ENCODE peak calls at places on chromosomes 12 and 14, in six cellular contexts. I is stomach, U is Peyer's patch, P is A549, W is H9, E is lung. D is an unnamed sample.

GRCh38 chr12:89401433-89402086 is 49.3 kb upstream of the DUSP6 start:
- DNase-seq in I (no peak), U (no peak), P (no peak), W (no peak), E (no peak), D (no peak)

GRCh38 chr12:34399631-34400422 is 377.5 kb downstream of the ALG10 start:
- DNase-seq in I (peak), U (no peak), P (no peak), W (peak), E (peak), D (no peak)

GRCh38 chr12:3455312-3455711 is 35.7 kb upstream of the PRMT8 start:
- DNase-seq in I (no peak), U (no peak), P (no peak), W (peak), E (no peak), D (peak)

GRCh38 chr12:6337958-6338406 is 3.9 kb downstream of the TNFRSF1A start:
- DNase-seq in I (no peak), U (no peak), P (peak), W (no peak), E (no peak), D (no peak)

GRCh38 chr14:104950021-104950420 is 25.3 kb downstream of the PLD4 start:
- DNase-seq in I (no peak), U (no peak), P (no peak), W (no peak), E (no peak), D (no peak)

GRCh38 chr12:56188116-56188785 is 1.0 kb downstream of the SMARCC2 start:
- DNase-seq in I (no peak), U (no peak), P (no peak), W (no peak), E (no peak), D (no peak)

GRCh38 chr12:72272731-72273498 is 745 bp downstream of the TRHDE start:
- DNase-seq in I (no peak), U (no peak), P (no peak), W (peak), E (no peak), D (no peak)

GRCh38 chr12:131250028-131250950 is 296.6 kb downstream of the ADGRD1 start:
- DNase-seq in I (no peak), U (no peak), P (peak), W (no peak), E (no peak), D (no peak)

GRCh38 chr12:124683330-124683662 is 115.9 kb upstream of the NCOR2 start:
- DNase-seq in I (peak), U (no peak), P (peak), W (peak), E (peak), D (peak)

GRCh38 chr12:120183211-120183631 is 11.3 kb downstream of the GCN1 start:
- DNase-seq in I (no peak), U (no peak), P (no peak), W (no peak), E (no peak), D (no peak)

GRCh38 chr12:39959467-39959866 is 146.4 kb downstream of the SLC2A13 start:
- DNase-seq in I (no peak), U (no peak), P (no peak), W (no peak), E (no peak), D (no peak)

GRCh38 chr12:28033538-28033915 is 61.0 kb upstream of the PTHLH start:
- DNase-seq in I (no peak), U (no peak), P (no peak), W (no peak), E (no peak), D (peak)

GRCh38 chr12:77947326-77947725 is 116.6 kb downstream of the NAV3 start:
- DNase-seq in I (no peak), U (no peak), P (peak), W (no peak), E (no peak), D (peak)

GRCh38 chr14:76655331-76655730 is 105.9 kb upstream of the VASH1 start:
- DNase-seq in I (no peak), U (no peak), P (no peak), W (no peak), E (no peak), D (no peak)

GRCh38 chr14:72876710-72877063 is 17.2 kb downstream of the DPF3 start:
- DNase-seq in I (no peak), U (no peak), P (no peak), W (peak), E (no peak), D (no peak)

GRCh38 chr14:38042356-38042755 is 165.3 kb upstream of the SSTR1 start:
- DNase-seq in I (no peak), U (no peak), P (peak), W (no peak), E (no peak), D (no peak)

GRCh38 chr14:59374048-59374447 is 91.1 kb downstream of the GPR135 start:
- DNase-seq in I (no peak), U (no peak), P (peak), W (no peak), E (no peak), D (no peak)

GRCh38 chr14:90093942-90094595 is 32.3 kb downstream of the KCNK13 start:
- DNase-seq in I (no peak), U (no peak), P (no peak), W (no peak), E (no peak), D (peak)

GRCh38 chr14:35337074-35337556 is 44.9 kb downstream of the PSMA6 start:
- DNase-seq in I (no peak), U (no peak), P (no peak), W (no peak), E (no peak), D (no peak)

GRCh38 chr12:54388214-54389138 is 3.9 kb upstream of the ZNF385A start:
- DNase-seq in I (no peak), U (no peak), P (no peak), W (no peak), E (no peak), D (no peak)

GRCh38 chr12:30691122-30691879 is 4.4 kb downstream of the IPO8 start:
- DNase-seq in I (no peak), U (no peak), P (peak), W (no peak), E (no peak), D (peak)

GRCh38 chr12:14454098-14454907 is 88.8 kb downstream of the ATF7IP start:
- DNase-seq in I (no peak), U (no peak), P (peak), W (peak), E (no peak), D (peak)

GRCh38 chr14:52279405-52279804 is 11.9 kb downstream of the PTGDR start:
- DNase-seq in I (no peak), U (no peak), P (peak), W (no peak), E (no peak), D (peak)

GRCh38 chr14:51855234-51855633 is 5.2 kb upstream of the GNG2 start:
- DNase-seq in I (no peak), U (no peak), P (no peak), W (no peak), E (no peak), D (no peak)

GRCh38 chr12:79422060-79422812 is 268.5 kb downstream of the PAWR start:
- DNase-seq in I (no peak), U (no peak), P (no peak), W (no peak), E (no peak), D (no peak)

GRCh38 chr12:79421236-79421740 is 269.5 kb downstream of the PAWR start:
- DNase-seq in I (no peak), U (no peak), P (no peak), W (no peak), E (no peak), D (no peak)

GRCh38 chr12:79423560-79423959 is 267.2 kb downstream of the PAWR start:
- DNase-seq in I (no peak), U (no peak), P (no peak), W (no peak), E (no peak), D (no peak)

GRCh38 chr12:79424109-79424721 is 266.5 kb downstream of the PAWR start:
- DNase-seq in I (no peak), U (no peak), P (peak), W (no peak), E (no peak), D (peak)

GRCh38 chr12:79420146-79420618 is 270.6 kb downstream of the PAWR start:
- DNase-seq in I (no peak), U (no peak), P (peak), W (no peak), E (no peak), D (peak)
- H3K27ac ChIP-seq in I (no peak), U (no peak), P (peak), W (no peak), E (no peak), D (no peak)

DNA sequence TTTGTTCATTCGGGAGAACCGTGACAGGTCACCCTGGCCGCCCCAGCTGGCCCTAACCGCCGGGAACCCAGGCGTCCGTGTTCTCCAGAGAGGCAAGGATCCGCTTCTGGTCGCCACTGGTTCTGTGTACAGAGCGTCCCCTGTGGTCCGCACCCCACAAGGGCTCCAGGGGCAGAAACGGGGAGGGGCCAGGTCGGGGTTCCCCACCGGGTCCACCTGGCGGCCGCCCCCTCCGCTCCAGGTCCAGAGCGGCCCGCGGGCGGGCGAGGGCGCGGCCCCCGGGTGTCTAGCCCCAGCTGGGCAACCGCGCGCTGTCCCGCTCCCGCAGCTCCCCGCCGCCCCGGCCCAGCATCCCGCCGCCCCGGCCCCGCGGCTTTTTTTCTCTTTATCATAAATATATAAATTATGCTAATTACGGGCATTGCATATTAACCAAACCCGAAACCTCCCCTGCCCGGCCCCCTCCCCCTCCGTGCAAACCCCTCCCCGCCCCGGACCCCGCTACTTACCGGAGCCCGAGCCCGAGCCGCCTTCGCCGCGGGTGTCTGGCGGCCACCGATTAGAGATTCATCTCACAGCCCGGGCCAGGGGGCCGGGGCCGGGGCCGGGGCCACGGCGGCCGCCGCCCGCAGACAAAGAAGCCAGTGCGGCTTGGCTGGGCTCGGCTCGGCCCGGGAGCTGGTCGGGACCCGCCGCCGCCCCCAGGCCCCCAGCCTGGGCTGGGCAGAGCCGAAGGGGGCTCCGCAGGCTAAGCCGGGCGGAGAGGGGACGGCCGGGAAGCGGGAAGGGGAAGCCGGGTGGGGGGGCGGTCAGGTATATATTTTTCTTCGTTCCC is 512 bp downstream of the POU6F1 start:
- DNase-seq in I (peak), U (peak), P (peak), W (peak), E (peak), D (peak)
- TF ChIP-seq CTCF in I (no peak), U (peak), P (peak), W (peak), E (no peak), D (peak)

GRCh38 chr12:65742481-65742971 is 81.8 kb upstream of the HMGA2 start:
- DNase-seq in I (no peak), U (no peak), P (no peak), W (no peak), E (no peak), D (peak)
- H3K27ac ChIP-seq in I (no peak), U (no peak), P (peak), W (no peak), E (no peak), D (peak)

DNA sequence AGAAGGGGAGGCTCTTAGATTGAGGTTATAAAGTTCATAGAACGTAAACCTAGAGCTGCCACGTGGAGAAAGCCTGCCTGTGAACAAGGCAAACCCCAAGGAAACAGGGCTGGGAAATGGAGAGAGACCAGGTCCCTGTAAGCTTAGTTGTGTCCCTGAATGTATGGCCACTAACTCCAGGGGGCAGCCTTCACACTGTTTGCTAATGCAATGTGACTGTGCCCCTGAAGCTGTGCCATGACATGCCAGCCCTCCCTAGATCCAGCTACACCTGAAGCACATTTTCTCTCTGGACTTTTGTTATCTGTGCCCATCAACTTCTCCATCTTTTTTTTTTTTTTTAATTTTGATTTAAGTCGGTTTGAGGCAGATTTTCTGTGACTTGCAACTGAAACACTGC is 60.6 kb upstream of the TMCC3 start:
- DNase-seq in I (no peak), U (peak), P (peak), W (peak), E (no peak), D (no peak)
- TF ChIP-seq CTCF in I (no peak), U (peak), P (peak), W (peak), E (no peak), D (no peak)

GRCh38 chr12:32847287-32847686 is 49.3 kb downstream of the PKP2 start:
- DNase-seq in I (no peak), U (no peak), P (no peak), W (no peak), E (peak), D (no peak)

GRCh38 chr12:32843528-32844095 is 53.0 kb downstream of the PKP2 start:
- DNase-seq in I (no peak), U (no peak), P (no peak), W (no peak), E (no peak), D (no peak)

GRCh38 chr12:32841061-32841460 is 55.5 kb downstream of the PKP2 start:
- DNase-seq in I (no peak), U (no peak), P (no peak), W (no peak), E (no peak), D (no peak)

DNA sequence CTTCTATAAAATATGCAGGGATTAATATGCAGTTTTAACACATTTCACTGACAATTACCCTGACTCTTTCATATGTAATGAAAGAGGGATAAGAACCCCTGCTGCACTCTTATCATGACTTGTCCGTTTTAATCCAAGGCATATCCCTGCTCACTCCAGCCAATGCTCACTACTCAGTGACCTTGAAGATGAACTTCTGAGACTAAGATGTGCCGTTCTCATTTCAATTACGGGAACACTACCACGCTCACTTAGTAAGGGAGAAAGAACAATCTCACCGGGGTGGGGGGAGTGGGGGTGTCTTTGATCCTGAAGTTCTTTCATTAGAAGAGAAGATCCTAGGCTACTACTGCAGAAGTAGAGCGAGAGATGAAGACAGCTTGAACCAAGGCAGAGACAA is 50.5 kb downstream of the PKP2 start:
- DNase-seq in I (no peak), U (no peak), P (no peak), W (no peak), E (peak), D (no peak)
- H3K27ac ChIP-seq in I (no peak), U (no peak), P (no peak), W (no peak), E (no peak), D (no peak)

D was measured in RWPE1.